ENCODE peak calls at places on chromosome 16, in eight cellular contexts. L is IMR-90, G is tibial artery, Z is adrenal gland, M is K562, Q is thoracic aorta, X is astrocyte, W is esophagus squamous epithelium. F is an unnamed sample.

GRCh38 chr16:12436201-12436657 is 367.5 kb downstream of the CPPED1 start:
- DNase-seq in G (no peak), M (no peak), Z (no peak), W (no peak), Q (no peak), L (no peak), X (no peak), F (no peak)

GRCh38 chr16:27219161-27219560 is 15.8 kb downstream of the KDM8 start:
- DNase-seq in Z (no peak), L (no peak), M (no peak), Q (no peak), X (no peak), G (no peak), W (no peak), F (no peak)

GRCh38 chr16:11256657-11257130 is 690 bp upstream of the SOCS1 start:
- DNase-seq in Z (peak; percentile 69), L (peak; percentile 25), X (peak; percentile 36), G (peak; percentile 56), W (no peak), Q (no peak), M (peak; percentile 67), F (no peak)

GRCh38 chr16:66862023-66862520 is 17.9 kb downstream of the CA7 start:
- DNase-seq in W (no peak), Q (no peak), Z (no peak), G (no peak), L (no peak), X (no peak), M (no peak), F (no peak)

GRCh38 chr16:10197003-10197402 is 14.8 kb upstream of the GRIN2A start:
- DNase-seq in L (no peak), Q (no peak), Z (no peak), M (no peak), W (no peak), X (no peak), G (no peak), F (no peak)

GRCh38 chr16:50368410-50369132 is at the start of gene BRD7:
- DNase-seq in Z (peak; percentile 74), L (peak; percentile 37), X (peak; percentile 10), G (peak; percentile 33), W (no peak), Q (no peak), M (peak; percentile 74), F (no peak)

GRCh38 chr16:65754799-65755691 is 611.4 kb upstream of the CDH5 start:
- DNase-seq in Q (no peak), G (no peak), M (no peak), Z (peak; percentile 53), X (peak; percentile 26), W (no peak), L (peak; percentile 75), F (no peak)

GRCh38 chr16:72198021-72198420 is 26.1 kb upstream of the PMFBP1 start:
- DNase-seq in W (no peak), M (no peak), Q (no peak), Z (peak; percentile 95), L (peak; percentile 80), G (peak; percentile 75), X (peak; percentile 69), F (no peak)

GRCh38 chr16:81951564-81951963 is 59.7 kb downstream of the SDR42E1 start:
- DNase-seq in Z (no peak), Q (no peak), M (no peak), G (no peak), W (no peak), L (no peak), X (no peak), F (no peak)

GRCh38 chr16:81956213-81956948 is 54.9 kb downstream of the SDR42E1 start:
- DNase-seq in Z (no peak), L (no peak), X (no peak), Q (no peak), W (no peak), M (no peak), G (no peak), F (peak; percentile 64)
- H3K36me3 ChIP-seq in Z (no peaks in the 10 kb centered on the region), L (no peaks in the 10 kb centered on the region), X (no peaks in the 10 kb centered on the region), Q (no peaks in the 10 kb centered on the region), W (no peaks in the 10 kb centered on the region), M (no peaks in the 10 kb centered on the region), G (no peaks in the 10 kb centered on the region), F (no peaks in the 10 kb centered on the region)

GRCh38 chr16:56969769-56970168 is 8.0 kb downstream of the CETP start:
- DNase-seq in W (no peak), Z (no peak), X (no peak), M (no peak), Q (no peak), G (no peak), L (no peak), F (no peak)

GRCh38 chr16:56965149-56965938 is 3.6 kb downstream of the CETP start:
- DNase-seq in M (no peak), Q (no peak), L (peak; percentile 16), W (no peak), X (no peak), Z (no peak), G (no peak), F (no peak)

GRCh38 chr16:56967733-56968132 is 6.0 kb downstream of the CETP start:
- DNase-seq in X (peak; percentile 26), W (no peak), M (no peak), L (no peak), Q (no peak), G (no peak), Z (no peak), F (no peak)

GRCh38 chr16:56964243-56965148 is 2.7 kb downstream of the CETP start:
- DNase-seq in G (peak; percentile 81), L (peak; percentile 84), X (peak; percentile 74), Z (peak; percentile 94), W (peak; percentile 47), Q (peak; percentile 36), M (peak; percentile 94), F (peak; percentile 51)

DNA sequence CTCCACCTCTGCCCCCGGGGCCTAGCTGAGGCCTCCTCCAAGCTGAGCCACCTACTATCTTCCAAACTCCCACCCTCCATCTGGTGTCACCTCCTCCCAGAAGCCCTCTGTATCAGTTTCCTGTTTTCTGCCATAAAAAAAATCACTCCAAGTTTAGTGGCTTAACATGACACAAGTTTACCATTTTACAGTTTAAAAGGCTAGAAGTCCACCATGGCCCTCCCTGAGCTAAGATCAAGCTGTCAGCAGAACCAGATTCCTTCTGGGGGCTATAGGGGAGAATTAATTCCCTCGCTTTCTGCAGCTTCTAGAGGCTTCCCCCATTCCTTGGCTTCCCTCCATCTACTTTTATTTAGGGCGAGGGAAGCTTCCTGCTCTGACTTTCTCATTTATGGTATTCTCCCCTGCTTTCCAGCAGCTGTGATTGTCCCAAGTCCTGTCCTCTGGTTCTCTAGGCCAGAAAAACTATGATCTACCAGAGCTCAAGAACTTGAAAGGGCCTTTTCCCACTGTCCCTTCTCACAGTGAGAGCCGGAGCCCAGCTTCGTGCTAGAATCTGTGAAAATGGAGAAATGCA is 4.3 kb downstream of the CETP start:
- DNase-seq in Z (no peak), L (no peak), M (no peak), X (no peak), G (no peak), Q (no peak), W (no peak), F (no peak)
- TF ChIP-seq CTCF in Z (no peak), L (no peak), M (no peak), X (no peak), G (no peak), Q (no peak), W (no peak), F (no peak)

DNA sequence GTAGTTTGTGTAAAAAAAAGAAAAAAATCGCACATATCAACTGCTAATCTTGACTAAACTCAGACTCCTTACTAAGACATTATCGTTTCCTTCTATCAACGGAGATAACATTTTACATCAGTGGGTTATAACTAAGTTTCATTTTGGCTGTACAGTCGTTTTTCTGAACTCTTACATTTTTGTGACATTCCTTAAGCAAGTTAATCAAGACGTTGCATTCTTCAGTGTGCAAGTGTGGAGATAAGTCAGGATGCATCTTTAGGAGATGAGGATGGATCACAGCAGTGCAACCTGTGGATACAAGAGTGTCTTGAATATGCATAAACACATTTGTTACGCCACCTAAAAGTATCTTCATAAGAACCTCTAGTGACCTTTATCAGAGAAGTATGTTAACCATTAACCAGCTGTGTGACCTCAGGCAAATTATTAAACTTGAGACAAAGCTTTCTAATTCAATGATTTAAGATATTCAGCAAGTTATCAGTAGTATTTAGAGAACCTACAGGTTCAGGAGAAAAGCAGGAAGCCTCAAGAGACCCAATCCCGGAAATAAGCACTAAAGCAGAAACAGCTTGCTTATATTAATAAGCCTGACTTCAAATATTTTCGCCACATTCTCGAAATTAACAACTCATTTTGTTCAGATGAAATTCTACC is 9.4 kb downstream of the CMC2 start:
- DNase-seq in M (peak; percentile 21), X (peak; percentile 36), Z (no peak), Q (no peak), G (no peak), L (no peak), W (no peak), F (peak; percentile 3)
- H3K4me3 ChIP-seq in M (no peak overlapping the region), X (no peak overlapping the region), Z (no peak overlapping the region), Q (peak overlapping the region; percentile 39), G (peak overlapping the region; percentile 5), L (no peak overlapping the region), W (peak overlapping the region; percentile 40), F (no peak overlapping the region)

DNA sequence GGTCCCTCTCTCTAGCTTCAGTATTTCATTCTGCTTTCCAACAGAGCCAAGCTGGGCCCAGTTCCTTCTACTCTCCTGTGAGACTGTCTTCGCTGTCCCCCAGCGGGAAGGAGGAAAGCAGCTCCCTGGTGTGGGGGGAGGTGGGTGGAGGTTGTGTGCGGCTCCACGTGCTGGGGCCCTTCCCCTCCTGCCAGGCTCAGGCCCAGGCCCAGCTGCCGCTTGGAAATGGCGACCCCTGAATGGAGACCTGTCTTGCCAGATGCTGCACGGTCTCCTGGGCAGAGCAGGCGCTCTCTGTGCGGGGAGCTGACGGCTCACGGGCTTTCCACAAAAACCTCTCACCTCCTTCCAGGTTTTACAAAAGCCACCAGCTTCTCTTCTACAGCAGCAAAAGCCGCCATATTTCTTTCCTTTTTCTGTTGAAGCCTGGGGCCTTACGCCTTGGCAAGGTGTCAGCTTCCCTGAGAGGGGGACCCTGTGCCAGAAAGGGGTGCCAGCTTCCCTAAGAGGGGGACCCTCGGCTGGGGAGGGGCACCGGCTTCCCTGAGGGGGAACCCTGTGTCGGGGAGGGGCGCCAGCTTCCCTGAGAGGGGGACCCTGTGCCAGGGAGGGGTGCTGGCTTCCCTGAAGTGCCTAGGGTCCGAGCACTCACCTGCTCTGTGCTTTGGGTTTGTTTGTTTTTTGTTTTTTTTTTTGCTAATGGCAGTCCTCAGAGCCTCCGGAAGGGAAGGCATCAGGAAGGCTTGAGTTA is 47.5 kb downstream of the ZNF778 start:
- DNase-seq in L (no peak), Q (no peak), X (no peak), M (no peak), Z (no peak), W (no peak), G (no peak), F (no peak)
- H3K36me3 ChIP-seq in L (peaks cover 42% of the 10 kb centered on the region), Q (peaks cover 26% of the 10 kb centered on the region), X (peaks cover 7% of the 10 kb centered on the region), M (peaks cover 31% of the 10 kb centered on the region), Z (no peaks in the 10 kb centered on the region), W (peaks cover 16% of the 10 kb centered on the region), G (peaks cover 34% of the 10 kb centered on the region), F (peaks cover 8% of the 10 kb centered on the region)

DNA sequence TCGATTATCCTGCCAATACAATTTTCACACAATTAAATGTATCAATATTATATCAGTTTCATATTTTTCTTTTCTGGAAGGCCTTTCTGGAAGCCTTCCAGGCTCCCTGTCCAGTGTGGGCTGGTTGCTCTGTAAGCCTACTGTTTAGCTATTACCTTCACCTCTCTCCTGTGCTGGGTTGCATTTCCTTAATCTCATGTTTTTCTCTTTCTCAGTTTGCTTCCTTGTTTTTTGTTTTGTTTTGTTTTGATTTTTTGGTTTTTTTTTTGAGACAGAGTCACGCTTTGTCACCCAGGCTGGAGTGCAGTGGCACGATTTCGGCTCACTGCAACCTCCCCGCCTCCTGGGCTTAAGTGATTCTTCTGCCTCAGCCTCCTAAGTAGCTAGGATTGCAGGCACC is 6.8 kb downstream of the SEPHS2 start:
- DNase-seq in W (no peak), M (no peak), Q (no peak), L (no peak), G (no peak), X (no peak), Z (no peak), F (no peak)
- TF ChIP-seq CTCF in W (no peak), M (no peak), Q (no peak), L (no peak), G (no peak), X (no peak), Z (no peak), F (no peak)

GRCh38 chr16:69188716-69189115 is 1.8 kb downstream of the SNTB2 start:
- DNase-seq in W (no peak), G (no peak), Q (no peak), Z (no peak), M (no peak), X (peak; percentile 65), L (peak; percentile 67), F (peak; percentile 22)
- H3K4me3 ChIP-seq in W (peak overlapping the region; percentile 91), G (peak overlapping the region; percentile 93), Q (peak overlapping the region; percentile 88), Z (peak overlapping the region; percentile 66), M (peak overlapping the region; percentile 67), X (peak overlapping the region; percentile 95), L (peak overlapping the region; percentile 83), F (no peak overlapping the region)

F was measured in bronchial epithelial cell.